ENCODE peak calls at places on chromosome 7, in eight cellular contexts. C, X, F, H, T, Z, Y and M are unnamed samples.

GRCh38 chr7:134948736-134949135 is 37.6 kb upstream of the AGBL3 start:
- DNase-seq in X (no peak), T (no peak), C (no peak), Y (no peak), Z (no peak), H (no peak), F (no peak), M (no peak)

GRCh38 chr7:152383341-152384234 is 52.2 kb downstream of the KMT2C start:
- DNase-seq in Z (no peak), C (no peak), T (no peak), F (no peak), H (no peak), Y (no peak), X (no peak), M (no peak)

GRCh38 chr7:114567416-114567815 is 152.8 kb downstream of the FOXP2 start:
- DNase-seq in C (no peak), Y (no peak), T (no peak), F (no peak), H (no peak), X (no peak), Z (no peak), M (no peak)

GRCh38 chr7:34096135-34096775 is 190.9 kb downstream of the BMPER start:
- DNase-seq in H (peak), F (no peak), C (no peak), Y (peak), X (peak), T (no peak), Z (peak), M (peak)

GRCh38 chr7:30963842-30964241 is at the start of gene GHRHR:
- DNase-seq in Z (no peak), Y (no peak), H (no peak), X (peak), C (no peak), F (no peak), T (no peak), M (no peak)

GRCh38 chr7:48667434-48667833 is 256.9 kb upstream of the CDC14C start:
- DNase-seq in H (no peak), T (no peak), Y (no peak), C (no peak), X (no peak), F (no peak), Z (no peak), M (no peak)

GRCh38 chr7:45054442-45054841 is 34.3 kb downstream of the NACAD start:
- DNase-seq in Y (no peak), Z (no peak), X (no peak), F (no peak), H (no peak), C (no peak), T (no peak), M (no peak)

GRCh38 chr7:15555385-15555859 is 6.4 kb downstream of the AGMO start:
- DNase-seq in T (peak), Z (no peak), C (no peak), H (no peak), F (no peak), Y (no peak), X (no peak), M (no peak)

GRCh38 chr7:129265328-129265727 is 40.5 kb downstream of the AHCYL2 start:
- DNase-seq in T (no peak), H (no peak), Y (no peak), Z (no peak), C (no peak), F (no peak), X (no peak), M (no peak)

GRCh38 chr7:98872328-98872924 is 2.6 kb upstream of the TMEM130 start:
- DNase-seq in C (peak), H (no peak), X (peak), Z (peak), T (peak), Y (peak), F (no peak), M (no peak)

GRCh38 chr7:77759294-77759889 is 38.8 kb downstream of the TMEM60 start:
- DNase-seq in X (no peak), H (peak), F (peak), C (peak), Z (no peak), T (peak), Y (peak), M (peak)

GRCh38 chr7:11591943-11592342 is 240.1 kb downstream of the THSD7A start:
- DNase-seq in H (no peak), C (no peak), T (no peak), Z (no peak), X (no peak), Y (no peak), F (no peak), M (no peak)

GRCh38 chr7:11587814-11588213 is 244.2 kb downstream of the THSD7A start:
- DNase-seq in Z (no peak), T (no peak), H (no peak), F (no peak), C (no peak), X (no peak), Y (no peak), M (no peak)

GRCh38 chr7:11592699-11593098 is 239.3 kb downstream of the THSD7A start:
- DNase-seq in Y (no peak), X (no peak), F (no peak), H (no peak), Z (no peak), T (no peak), C (no peak), M (no peak)

GRCh38 chr7:11587048-11587447 is 244.9 kb downstream of the THSD7A start:
- DNase-seq in Z (no peak), H (no peak), C (no peak), T (no peak), X (no peak), F (no peak), Y (no peak), M (no peak)

GRCh38 chr7:11589251-11589650 is 242.7 kb downstream of the THSD7A start:
- DNase-seq in Y (no peak), Z (no peak), F (no peak), H (no peak), T (no peak), X (no peak), C (no peak), M (no peak)
- TF ChIP-seq POLR2AphosphoS5 in Y (no peak), Z (no peak), F (no peak), H (no peak), T (no peak), X (no peak), C (no peak), M (no peak)

GRCh38 chr7:127862540-127862939 is 168.7 kb downstream of the LRRC4 start:
- DNase-seq in Y (no peak), H (no peak), X (no peak), T (no peak), F (no peak), C (no peak), Z (no peak), M (no peak)
- TF ChIP-seq EP300 in Y (no peak), H (no peak), X (no peak), T (no peak), F (no peak), C (no peak), Z (no peak), M (no peak)

GRCh38 chr7:26320878-26321277 is 29.2 kb downstream of the SNX10 start:
- DNase-seq in T (no peak), F (no peak), X (no peak), Y (no peak), Z (no peak), H (no peak), C (no peak), M (no peak)

GRCh38 chr7:26321440-26321839 is 29.8 kb downstream of the SNX10 start:
- DNase-seq in T (no peak), C (no peak), H (no peak), Y (no peak), Z (no peak), X (no peak), F (no peak), M (no peak)

GRCh38 chr7:26317211-26317610 is 25.5 kb downstream of the SNX10 start:
- DNase-seq in C (no peak), Y (no peak), H (no peak), T (no peak), F (no peak), X (no peak), Z (no peak), M (no peak)

GRCh38 chr7:26319631-26320030 is 28.0 kb downstream of the SNX10 start:
- DNase-seq in Y (no peak), C (no peak), Z (no peak), T (no peak), X (no peak), H (no peak), F (no peak), M (no peak)

GRCh38 chr7:26318921-26319320 is 27.3 kb downstream of the SNX10 start:
- DNase-seq in F (no peak), X (no peak), T (no peak), Z (no peak), Y (no peak), C (no peak), H (no peak), M (no peak)
- TF ChIP-seq POLR2A in F (no peak), X (no peak), T (no peak), Z (no peak), Y (no peak), C (no peak), H (no peak), M (no peak)

GRCh38 chr7:94656658-94656924 is 658 bp upstream of the SGCE start:
- DNase-seq in H (no peak), X (no peak), T (no peak), Z (no peak), C (no peak), F (no peak), Y (no peak), M (no peak)

GRCh38 chr7:94655884-94656657 is at the start of gene SGCE:
- DNase-seq in C (peak), H (peak), Y (peak), T (peak), X (peak), F (peak), Z (peak), M (peak)

GRCh38 chr7:94656925-94657731 is 1.2 kb upstream of the SGCE start:
- DNase-seq in Y (peak), C (no peak), T (no peak), H (no peak), X (no peak), F (no peak), Z (no peak), M (no peak)

GRCh38 chr7:94660006-94660405 is 4.1 kb upstream of the SGCE start:
- DNase-seq in C (no peak), F (no peak), H (no peak), X (no peak), Y (no peak), Z (no peak), T (no peak), M (no peak)

GRCh38 chr7:94657771-94658693 is 2.1 kb upstream of the SGCE start:
- DNase-seq in X (peak), H (peak), Y (peak), Z (peak), C (peak), F (peak), T (peak), M (peak)
- TF ChIP-seq POLR2AphosphoS5 in X (no peak), H (no peak), Y (peak), Z (no peak), C (no peak), F (no peak), T (peak), M (peak)

GRCh38 chr7:112572669-112573301 is 92.0 kb downstream of the LSMEM1 start:
- DNase-seq in C (no peak), F (no peak), X (no peak), Z (no peak), Y (no peak), H (peak), T (peak), M (no peak)
- TF ChIP-seq EP300 in C (no peak), F (no peak), X (no peak), Z (no peak), Y (no peak), H (no peak), T (no peak), M (no peak)

DNA sequence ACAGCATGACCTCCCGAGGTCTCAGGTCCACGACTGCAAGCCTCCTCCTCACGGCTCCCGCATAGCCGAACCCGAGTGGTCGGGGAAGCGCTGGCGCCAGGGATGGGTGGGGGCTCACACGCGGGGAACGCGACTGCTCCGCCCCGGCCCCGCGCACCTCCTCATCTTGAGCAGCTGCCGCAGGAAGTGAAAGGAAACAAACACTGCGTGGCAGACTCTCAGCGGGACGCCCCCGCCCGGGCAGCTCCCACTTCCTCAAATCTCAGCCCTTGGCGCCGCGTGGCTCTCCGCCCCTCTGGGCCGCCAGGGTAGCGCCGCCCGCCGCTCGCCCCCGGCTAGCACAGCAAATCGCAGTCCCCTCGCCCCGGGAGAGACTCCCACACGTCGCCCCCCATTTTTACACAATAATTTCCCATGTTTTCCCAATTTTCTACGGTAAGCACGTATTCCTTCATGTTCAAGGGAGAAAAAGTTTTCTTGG is at the start of gene TMEM243:
- DNase-seq in Z (peak), T (peak), Y (peak), F (peak), C (peak), H (peak), X (peak), M (peak)
- TF ChIP-seq POLR2A in Z (no peak), T (no peak), Y (peak), F (peak), C (no peak), H (peak), X (peak), M (peak)

GRCh38 chr7:96320437-96320836 is 1.5 kb downstream of the SLC25A13 start:
- DNase-seq in X (no peak), F (peak), H (no peak), C (no peak), Y (no peak), T (no peak), Z (no peak), M (no peak)

GRCh38 chr7:96316949-96317348 is 4.9 kb downstream of the SLC25A13 start:
- DNase-seq in H (no peak), Y (no peak), T (no peak), F (no peak), Z (no peak), X (no peak), C (no peak), M (no peak)

GRCh38 chr7:96321041-96321669 is 743 bp downstream of the SLC25A13 start:
- DNase-seq in F (peak), T (peak), C (peak), H (peak), Y (peak), Z (peak), X (peak), M (peak)

GRCh38 chr7:96321670-96322372 is at the start of gene SLC25A13:
- DNase-seq in Z (peak), Y (peak), F (peak), T (peak), X (peak), H (peak), C (peak), M (peak)

DNA sequence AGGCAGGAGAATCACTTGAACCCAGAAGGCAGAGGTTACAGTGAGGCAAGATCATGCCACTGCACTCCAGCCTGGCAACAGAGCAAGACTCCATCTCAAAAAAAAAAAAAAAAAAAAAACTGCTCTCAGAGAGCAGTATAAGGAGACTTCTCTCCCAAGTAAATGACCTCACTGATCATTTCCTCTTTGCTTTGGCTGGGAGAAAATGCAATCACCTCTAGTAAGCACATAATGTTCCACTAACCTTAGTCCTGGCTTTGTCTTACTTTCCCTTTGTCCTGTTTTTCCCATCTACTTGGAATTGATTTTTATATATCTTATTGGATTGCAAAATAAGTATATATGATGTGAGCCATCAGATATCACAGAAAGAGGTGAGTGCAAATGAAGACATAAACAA is 2.5 kb downstream of the SLC25A13 start:
- DNase-seq in Z (no peak), C (no peak), T (no peak), H (no peak), Y (no peak), F (no peak), X (no peak), M (no peak)
- TF ChIP-seq POLR2AphosphoS5 in Z (no peak), C (no peak), T (no peak), H (no peak), Y (no peak), F (no peak), X (no peak), M (peak)

GRCh38 chr7:158110661-158111555 is 476.7 kb downstream of the PTPRN2 start:
- DNase-seq in H (no peak), T (peak), X (no peak), Z (no peak), C (no peak), Y (no peak), F (no peak), M (peak)

GRCh38 chr7:158110034-158110590 is 477.5 kb downstream of the PTPRN2 start:
- DNase-seq in H (no peak), T (no peak), Z (no peak), F (no peak), Y (no peak), C (no peak), X (no peak), M (peak)

GRCh38 chr7:158108646-158109293 is 478.9 kb downstream of the PTPRN2 start:
- DNase-seq in C (no peak), H (no peak), X (no peak), T (no peak), Z (no peak), Y (no peak), F (no peak), M (peak)

GRCh38 chr7:158107806-158108205 is 479.8 kb downstream of the PTPRN2 start:
- DNase-seq in H (no peak), Z (no peak), Y (no peak), F (no peak), T (no peak), X (no peak), C (no peak), M (peak)

GRCh38 chr7:158109364-158110033 is 478.1 kb downstream of the PTPRN2 start:
- DNase-seq in X (no peak), C (no peak), Y (no peak), F (no peak), Z (no peak), T (no peak), H (no peak), M (peak)
- TF ChIP-seq EP300 in X (no peak), C (no peak), Y (no peak), F (no peak), Z (no peak), T (no peak), H (no peak), M (no peak)